ENCODE peak calls at places on chromosomes 12 and 14, in four cellular contexts. M is heart right ventricle; O is CD8-positive, alpha-beta T cell; J is SJSA1. L is an unnamed sample. For H3K36me3 and H3K4me1, the result is how much of the 10 kb centered on the place peaks cover.

GRCh38 chr14:81427348-81428058 is 27.4 kb upstream of the STON2 start:
- DNase-seq in M (peak), O (no peak), J (no peak), L (no peak)

GRCh38 chr12:104155711-104156555 is 17.9 kb upstream of the NFYB start:
- DNase-seq in O (no peak), M (no peak), J (no peak), L (no peak)

GRCh38 chr12:1660304-1661187 is 30.3 kb upstream of the ADIPOR2 start:
- DNase-seq in O (peak), J (no peak), M (peak), L (no peak)

GRCh38 chr12:93408813-93409212 is 31.1 kb downstream of the NUDT4 start:
- DNase-seq in O (no peak), J (no peak), M (no peak), L (no peak)

GRCh38 chr14:58699656-58700055 is 61.9 kb downstream of the DACT1 start:
- DNase-seq in M (no peak), J (no peak), O (no peak), L (no peak)

GRCh38 chr12:65656156-65656885 is 168.0 kb upstream of the HMGA2 start:
- DNase-seq in O (no peak), M (no peak), J (no peak), L (no peak)

GRCh38 chr14:51224551-51224950 is 15.5 kb upstream of the TMX1 start:
- DNase-seq in O (no peak), M (no peak), J (no peak), L (no peak)

GRCh38 chr12:88298761-88299242 is 156.7 kb downstream of the TMTC3 start:
- DNase-seq in J (peak), M (no peak), O (no peak), L (no peak)

GRCh38 chr12:106452309-106452708 is 94.8 kb downstream of the POLR3B start:
- DNase-seq in O (no peak), M (no peak), J (no peak), L (no peak)

DNA sequence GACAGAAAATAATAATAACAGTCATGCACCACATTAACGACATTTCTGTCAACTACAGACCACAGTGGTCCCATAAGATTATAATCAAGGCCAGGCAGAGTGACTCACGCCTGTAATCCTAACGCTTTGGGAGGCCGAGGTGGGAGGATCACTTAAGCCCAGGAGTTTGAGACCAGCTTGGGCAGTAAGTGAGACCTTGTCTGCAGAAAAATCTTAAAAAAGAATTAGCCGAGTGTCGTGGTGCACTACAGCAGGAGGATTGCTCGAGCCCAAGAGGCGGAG is 8.6 kb downstream of the NAB2 start:
- DNase-seq in J (no peak), M (no peak), O (no peak), L (no peak)
- H3K36me3 ChIP-seq in J (half or more), M (half or more), O (half or more), L (half or more)

GRCh38 chr12:53054112-53054878 is 4.4 kb downstream of the TNS2 start:
- DNase-seq in M (peak), O (peak), J (no peak), L (no peak)

GRCh38 chr12:53051881-53052412 is 2.1 kb downstream of the TNS2 start:
- DNase-seq in O (no peak), M (no peak), J (no peak), L (no peak)

GRCh38 chr12:53052419-53053222 is 2.8 kb downstream of the TNS2 start:
- DNase-seq in M (peak), O (no peak), J (peak), L (no peak)

GRCh38 chr12:53051058-53051880 is 1.4 kb downstream of the TNS2 start:
- DNase-seq in J (peak), O (no peak), M (peak), L (peak)

DNA sequence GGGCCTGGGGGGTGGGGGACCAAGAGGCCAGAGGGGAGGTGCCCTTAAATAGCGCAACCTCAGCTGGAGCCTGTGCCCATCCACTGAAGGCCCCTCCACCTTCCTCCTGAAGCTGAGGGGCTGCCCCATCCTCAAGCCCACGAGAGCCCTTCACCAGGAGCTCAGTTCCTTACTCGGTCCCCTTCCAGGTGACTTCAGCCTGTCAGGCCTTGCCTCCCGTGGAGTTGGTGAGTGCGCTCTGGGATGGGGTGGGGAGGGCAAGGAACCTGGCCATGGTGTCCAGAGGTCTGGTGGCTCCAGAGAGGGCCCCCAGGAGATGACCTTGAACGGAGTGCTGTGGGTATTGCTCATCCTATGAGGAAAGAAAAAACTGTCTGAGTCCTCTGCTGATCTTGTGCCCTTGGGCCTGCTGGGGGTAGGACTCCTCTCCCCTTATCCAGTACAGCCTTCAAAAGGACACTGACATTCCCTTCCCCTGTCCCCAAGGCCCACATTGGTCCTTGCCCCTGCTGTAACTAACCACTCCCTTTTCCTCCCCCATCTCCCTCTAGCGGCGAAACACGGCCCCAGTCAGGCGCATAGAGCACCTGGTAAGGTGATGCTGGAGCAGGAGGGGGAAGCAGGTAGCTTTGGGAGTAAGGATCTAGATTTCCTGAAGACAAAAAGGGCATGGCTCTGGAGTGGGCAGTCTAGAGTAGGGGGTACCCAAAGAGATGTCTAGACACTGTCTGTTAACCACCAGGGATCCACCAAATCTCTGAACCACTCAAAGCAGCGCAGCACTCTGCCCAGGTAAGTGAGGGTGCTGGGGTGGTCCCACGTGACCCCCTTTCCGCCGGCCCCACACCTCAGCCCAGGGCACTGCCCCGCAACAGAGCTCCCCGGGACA is 3.6 kb downstream of the TNS2 start:
- DNase-seq in O (peak), J (no peak), M (peak), L (no peak)
- H3K4me1 ChIP-seq in O (under half), J (under half), M (half or more), L (half or more)

DNA sequence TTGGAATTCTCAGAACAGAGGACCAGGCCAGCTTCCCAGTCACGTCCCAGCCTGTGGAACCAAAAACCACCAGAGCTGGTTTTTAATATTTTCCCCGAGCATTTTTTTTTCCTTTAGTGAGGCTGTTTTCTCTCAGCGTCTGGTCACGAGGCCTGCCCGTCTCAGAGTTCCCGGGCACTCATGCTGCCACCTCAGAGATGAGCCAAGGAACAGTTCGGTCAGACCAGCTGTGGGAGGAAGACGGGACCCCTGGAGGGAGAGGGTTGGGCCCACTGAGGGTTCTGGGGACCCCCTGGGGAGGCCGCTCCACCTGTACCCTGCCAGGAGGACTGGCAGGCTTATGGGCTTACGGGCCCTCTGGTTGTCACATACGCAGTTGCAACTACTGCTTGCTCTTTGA is 39.9 kb downstream of the JDP2 start:
- DNase-seq in M (no peak), J (no peak), O (no peak), L (no peak)
- H3K36me3 ChIP-seq in M (half or more), J (half or more), O (under half), L (under half)

GRCh38 chr12:47739959-47740358 is 14.7 kb upstream of the ENDOU start:
- DNase-seq in M (peak), O (no peak), J (no peak), L (no peak)
- H3K4me1 ChIP-seq in M (half or more), O (under half), J (under half), L (half or more)

L was measured in vagina.